ENCODE peak calls at places on chromosome 19, in four cellular contexts. Q, N, M and A are unnamed samples.

GRCh38 chr19:35105411-35106290 is 10.0 kb upstream of the FXYD3 start:
- DNase-seq in Q (peak), N (no peak), M (no peak), A (no peak)

GRCh38 chr19:888615-889385 is 4.2 kb downstream of the MED16 start:
- DNase-seq in N (no peak), Q (peak), M (no peak), A (no peak)

GRCh38 chr19:1221141-1221903 is 15.7 kb downstream of the STK11 start:
- DNase-seq in M (peak), Q (no peak), N (peak), A (peak)

GRCh38 chr19:29851769-29852521 is 40.2 kb downstream of the CCNE1 start:
- DNase-seq in M (no peak), N (no peak), Q (no peak), A (no peak)

GRCh38 chr19:33677745-33678426 is 56.1 kb downstream of the CHST8 start:
- DNase-seq in M (peak), N (peak), Q (peak), A (no peak)

GRCh38 chr19:52216401-52216800 is 26.5 kb downstream of the PPP2R1A start:
- DNase-seq in Q (no peak), N (no peak), M (no peak), A (no peak)

GRCh38 chr19:53909471-53910169 is 542 bp downstream of the CACNG7 start:
- DNase-seq in Q (no peak), N (peak), M (no peak), A (no peak)

GRCh38 chr19:42428676-42429075 is 1.5 kb upstream of the LIPE start:
- DNase-seq in M (no peak), N (peak), Q (no peak), A (no peak)

GRCh38 chr19:16457954-16458331 is 13.8 kb downstream of the EPS15L1 start:
- DNase-seq in Q (no peak), N (no peak), M (no peak), A (no peak)

GRCh38 chr19:35901055-35901644 is 810 bp upstream of the NFKBID start:
- DNase-seq in Q (no peak), N (no peak), M (peak), A (peak)

GRCh38 chr19:277581-278165 is 13.5 kb downstream of the PLPP2 start:
- DNase-seq in M (no peak), Q (peak), N (peak), A (peak)

GRCh38 chr19:18921593-18921992 is 2.1 kb downstream of the DDX49 start:
- DNase-seq in M (no peak), N (no peak), Q (no peak), A (no peak)

GRCh38 chr19:42309686-42310085 is 3.4 kb upstream of the TMEM145 start:
- DNase-seq in N (no peak), Q (no peak), M (no peak), A (no peak)

GRCh38 chr19:2381151-2381822 is 21.2 kb downstream of the TMPRSS9 start:
- DNase-seq in Q (no peak), N (peak), M (no peak), A (peak)

GRCh38 chr19:16111909-16112752 is 442 bp downstream of the RAB8A start:
- DNase-seq in Q (peak), N (no peak), M (no peak), A (no peak)

GRCh38 chr19:43700368-43701015 is 15.4 kb upstream of the IRGC start:
- DNase-seq in Q (no peak), N (peak), M (peak), A (peak)

GRCh38 chr19:29326849-29327840 is 114.2 kb upstream of the UQCRFS1 start:
- DNase-seq in N (no peak), Q (no peak), M (no peak), A (no peak)

GRCh38 chr19:53908933-53909415 is at the start of gene CACNG7:
- DNase-seq in Q (no peak), N (peak), M (no peak), A (peak)

GRCh38 chr19:12733369-12733896 is 1.1 kb downstream of the TRIR start:
- DNase-seq in N (peak), M (peak), Q (peak), A (peak)

GRCh38 chr19:21915411-21915810 is 79.4 kb upstream of the ZNF43 start:
- DNase-seq in N (no peak), M (no peak), Q (no peak), A (no peak)

GRCh38 chr19:10006335-10006708 is 4.0 kb downstream of the COL5A3 start:
- DNase-seq in Q (no peak), M (no peak), N (no peak), A (peak)

GRCh38 chr19:41813911-41814310 is 17.5 kb downstream of the CEACAM3 start:
- DNase-seq in M (no peak), Q (no peak), N (no peak), A (no peak)

GRCh38 chr19:29967623-29968022 is 25.6 kb downstream of the URI1 start:
- DNase-seq in M (no peak), Q (peak), N (no peak), A (peak)

GRCh38 chr19:49361438-49362047 is 673 bp downstream of the TEAD2 start:
- DNase-seq in M (peak), N (peak), Q (peak), A (peak)

GRCh38 chr19:1172353-1173159 is 1.5 kb downstream of the SBNO2 start:
- DNase-seq in N (peak), Q (no peak), M (peak), A (peak)

GRCh38 chr19:33394006-33394722 is 20.7 kb downstream of the CEBPG start:
- DNase-seq in M (peak), Q (no peak), N (no peak), A (peak)

GRCh38 chr19:58543826-58544590 is at the start of gene TRIM28:
- DNase-seq in Q (peak), N (peak), M (peak), A (peak)

GRCh38 chr19:17420267-17420924 is 549 bp downstream of the MVB12A start:
- DNase-seq in M (peak), N (peak), Q (peak), A (peak)

GRCh38 chr19:20423381-20424207 is 142.0 kb downstream of the ZNF737 start:
- DNase-seq in N (peak), Q (peak), M (peak), A (peak)

GRCh38 chr19:52963229-52963760 is 614 bp upstream of the ZNF816 start:
- DNase-seq in Q (no peak), N (peak), M (no peak), A (no peak)

GRCh38 chr19:34096020-34096915 is 76.0 kb upstream of the LSM14A start:
- DNase-seq in M (peak), Q (peak), N (peak), A (peak)

GRCh38 chr19:16337809-16338469 is 13.3 kb downstream of the KLF2 start:
- DNase-seq in Q (no peak), N (no peak), M (no peak), A (no peak)

DNA sequence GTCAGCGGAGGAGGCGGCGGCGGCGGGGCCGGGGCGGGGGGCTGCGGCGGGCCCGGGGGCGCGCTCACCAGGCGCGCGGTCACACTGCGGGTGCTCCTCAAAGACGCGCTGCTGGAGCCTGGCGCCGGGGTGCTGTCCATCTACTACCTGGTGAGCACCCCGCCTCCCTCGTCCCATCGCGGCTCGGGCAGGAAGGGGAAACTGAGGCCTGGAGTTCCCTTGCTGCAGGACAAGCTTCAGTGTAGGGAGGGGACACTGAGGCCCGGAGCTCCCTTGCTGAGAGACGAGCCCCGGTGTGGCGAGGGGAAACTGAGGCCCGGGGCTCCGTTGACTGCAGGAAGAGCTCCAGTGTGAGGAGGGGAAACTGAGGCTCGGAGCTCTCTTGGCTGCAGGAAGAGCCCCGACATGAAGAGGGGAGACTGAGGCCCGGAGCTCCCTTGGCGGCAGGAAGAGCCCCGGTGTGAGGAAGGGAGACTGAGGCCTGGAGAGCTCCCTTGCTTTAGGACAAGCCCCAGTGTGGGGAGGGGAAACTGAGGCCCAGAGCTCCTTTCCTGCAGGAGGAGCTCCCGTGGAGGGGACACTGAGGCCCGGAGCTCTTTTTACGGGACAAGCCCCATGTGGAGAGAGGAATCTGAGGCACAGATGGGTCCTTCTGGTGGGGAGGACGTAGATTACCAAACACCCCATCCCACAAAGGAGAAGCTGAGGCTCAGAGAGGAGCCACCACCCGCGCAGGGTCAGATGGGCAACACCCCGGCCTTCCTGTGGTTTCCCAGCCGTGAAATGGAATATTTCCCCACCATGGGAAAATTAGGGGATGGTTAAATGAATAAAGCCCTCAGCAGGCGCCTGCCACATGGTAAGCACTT is 717 bp downstream of the MPND start:
- DNase-seq in M (no peak), N (no peak), Q (peak), A (no peak)
- H2AFZ ChIP-seq in M (no peak), N (no peak), Q (peak), A (no peak)

GRCh38 chr19:7638802-7639465 is 2.0 kb downstream of the STXBP2 start:
- DNase-seq in Q (no peak), M (no peak), N (no peak), A (no peak)

GRCh38 chr19:7636691-7637373 is at the start of gene STXBP2:
- DNase-seq in M (peak), N (peak), Q (peak), A (no peak)

GRCh38 chr19:7635670-7636069 is 1.2 kb upstream of the STXBP2 start:
- DNase-seq in Q (no peak), M (no peak), N (no peak), A (no peak)

GRCh38 chr19:7637374-7638256 is 705 bp downstream of the STXBP2 start:
- DNase-seq in N (peak), Q (peak), M (peak), A (no peak)

DNA sequence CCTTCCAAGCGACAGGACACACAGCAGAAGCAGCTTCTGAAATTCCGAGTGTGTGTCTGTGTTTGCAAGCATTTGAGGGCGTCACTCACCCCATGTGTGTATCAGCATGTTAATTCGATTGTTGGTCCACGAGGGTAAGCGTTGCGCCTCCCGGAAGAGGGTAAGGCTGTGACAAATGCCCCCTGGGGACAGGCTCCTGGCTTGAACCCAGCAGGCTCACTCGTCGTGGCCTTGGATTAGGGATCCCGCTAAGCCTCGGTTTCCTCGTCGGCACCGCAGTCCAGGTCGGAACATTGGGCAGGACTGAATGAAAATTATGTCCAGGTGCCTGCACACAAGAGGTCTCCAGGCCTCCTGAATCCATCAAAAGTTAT is 606 bp upstream of the STXBP2 start:
- DNase-seq in Q (no peak), M (no peak), N (no peak), A (no peak)
- H3K4me2 ChIP-seq in Q (peak), M (peak), N (peak), A (no peak)

DNA sequence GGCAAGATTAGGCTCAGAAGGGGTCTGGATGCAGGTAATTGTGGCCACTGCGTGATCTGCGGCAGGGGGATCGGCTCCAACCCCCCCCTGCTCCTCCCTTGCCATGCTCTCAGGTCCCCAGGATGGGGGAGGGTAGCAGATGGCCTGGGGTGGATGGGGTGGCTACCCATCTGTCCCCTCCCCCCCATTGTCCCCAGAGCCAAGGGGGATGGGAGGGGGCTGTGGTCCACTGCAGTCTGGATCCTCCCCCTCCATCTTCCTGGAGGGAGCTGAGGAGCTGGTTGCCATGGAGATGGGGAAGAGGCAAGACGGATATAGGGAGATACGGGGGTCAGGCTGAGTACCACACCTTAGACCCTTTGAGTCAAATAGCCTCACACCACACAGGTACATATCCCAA is 1.6 kb upstream of the NOVA2 start:
- DNase-seq in N (peak), M (no peak), Q (no peak), A (no peak)
- H2AFZ ChIP-seq in N (no peak), M (no peak), Q (no peak), A (no peak)

DNA sequence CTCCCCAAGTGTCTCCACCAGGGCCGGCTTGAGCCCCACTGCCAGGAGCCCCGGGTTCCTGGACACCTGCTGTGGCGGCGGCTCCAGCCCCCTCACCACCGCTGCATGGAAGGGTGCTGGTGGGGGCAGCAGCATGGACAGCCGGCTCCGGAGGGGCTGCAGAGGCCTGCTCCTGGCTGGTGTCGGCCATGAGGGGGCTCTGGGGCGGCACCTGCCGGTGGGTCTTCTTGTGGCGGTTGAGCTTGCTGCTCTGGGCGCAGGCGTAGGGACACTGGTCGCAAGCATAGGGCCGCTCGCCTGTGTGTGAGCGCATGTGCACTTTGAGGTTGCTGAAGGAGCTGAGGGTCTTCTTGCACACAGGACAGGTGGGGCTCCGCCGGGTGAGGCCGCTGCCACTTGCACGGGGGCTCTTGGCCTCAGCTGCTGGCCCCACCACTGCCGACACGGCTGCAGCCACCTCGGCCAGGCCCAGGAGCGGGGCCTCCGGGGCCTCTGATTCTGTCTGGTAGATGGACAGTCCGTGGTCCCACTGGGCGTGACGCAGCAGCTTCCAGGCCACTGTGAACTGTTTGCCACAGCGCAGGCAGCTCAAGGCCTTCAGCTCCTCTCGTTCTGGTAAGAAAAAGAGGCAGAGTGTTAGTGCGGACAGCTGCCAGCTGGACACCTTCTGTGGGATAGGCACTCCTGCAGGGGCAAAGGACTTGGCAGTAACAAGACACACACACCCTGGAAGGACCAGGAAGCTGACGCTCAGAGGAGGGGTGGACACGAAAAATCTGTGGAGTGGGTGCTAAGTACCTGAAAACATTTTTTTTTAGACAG is 4.1 kb downstream of the ZNF296 start:
- DNase-seq in N (no peak), M (no peak), Q (no peak), A (no peak)
- H3K4me2 ChIP-seq in N (no peak), M (no peak), Q (no peak), A (no peak)

GRCh38 chr19:38252935-38253691 is 3.1 kb downstream of the PPP1R14A start:
- DNase-seq in M (no peak), N (peak), Q (no peak), A (no peak)

GRCh38 chr19:38252385-38252784 is 3.8 kb downstream of the PPP1R14A start:
- DNase-seq in N (no peak), Q (no peak), M (no peak), A (no peak)

GRCh38 chr19:38255759-38256052 is 468 bp downstream of the PPP1R14A start:
- DNase-seq in Q (no peak), M (no peak), N (peak), A (peak)

GRCh38 chr19:38251564-38252051 is 4.6 kb downstream of the PPP1R14A start:
- DNase-seq in M (no peak), Q (no peak), N (no peak), A (peak)

DNA sequence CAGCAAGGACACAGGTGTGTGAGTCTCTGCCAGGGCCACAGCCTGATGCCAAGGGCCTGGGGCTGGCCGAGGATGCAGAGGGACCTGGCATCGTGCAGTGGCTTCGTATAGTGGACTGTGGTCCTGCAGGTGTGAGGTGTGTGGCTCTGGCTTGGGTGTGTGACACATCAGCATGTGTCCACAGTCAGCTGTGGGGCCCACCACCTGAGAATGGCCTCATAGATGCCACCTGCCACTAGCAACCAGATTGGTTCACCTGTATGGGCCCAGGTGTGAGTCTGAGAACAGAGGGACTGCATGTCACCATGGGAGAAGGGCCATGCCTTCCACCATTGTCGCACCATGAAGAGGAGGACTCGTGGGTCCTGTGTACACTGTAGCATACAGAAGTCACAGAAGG is 2.4 kb downstream of the PPP1R14A start:
- DNase-seq in Q (no peak), M (no peak), N (no peak), A (no peak)
- H2AFZ ChIP-seq in Q (no peak), M (no peak), N (no peak), A (no peak)

GRCh38 chr19:5950744-5951143 is 27.2 kb downstream of the RANBP3 start:
- DNase-seq in Q (no peak), M (no peak), N (peak), A (no peak)

GRCh38 chr19:5953680-5954213 is 24.2 kb downstream of the RANBP3 start:
- DNase-seq in Q (peak), N (no peak), M (no peak), A (peak)

GRCh38 chr19:5951338-5951861 is 26.5 kb downstream of the RANBP3 start:
- DNase-seq in M (no peak), N (peak), Q (no peak), A (no peak)

GRCh38 chr19:5953034-5953589 is 24.8 kb downstream of the RANBP3 start:
- DNase-seq in Q (no peak), M (no peak), N (no peak), A (peak)

DNA sequence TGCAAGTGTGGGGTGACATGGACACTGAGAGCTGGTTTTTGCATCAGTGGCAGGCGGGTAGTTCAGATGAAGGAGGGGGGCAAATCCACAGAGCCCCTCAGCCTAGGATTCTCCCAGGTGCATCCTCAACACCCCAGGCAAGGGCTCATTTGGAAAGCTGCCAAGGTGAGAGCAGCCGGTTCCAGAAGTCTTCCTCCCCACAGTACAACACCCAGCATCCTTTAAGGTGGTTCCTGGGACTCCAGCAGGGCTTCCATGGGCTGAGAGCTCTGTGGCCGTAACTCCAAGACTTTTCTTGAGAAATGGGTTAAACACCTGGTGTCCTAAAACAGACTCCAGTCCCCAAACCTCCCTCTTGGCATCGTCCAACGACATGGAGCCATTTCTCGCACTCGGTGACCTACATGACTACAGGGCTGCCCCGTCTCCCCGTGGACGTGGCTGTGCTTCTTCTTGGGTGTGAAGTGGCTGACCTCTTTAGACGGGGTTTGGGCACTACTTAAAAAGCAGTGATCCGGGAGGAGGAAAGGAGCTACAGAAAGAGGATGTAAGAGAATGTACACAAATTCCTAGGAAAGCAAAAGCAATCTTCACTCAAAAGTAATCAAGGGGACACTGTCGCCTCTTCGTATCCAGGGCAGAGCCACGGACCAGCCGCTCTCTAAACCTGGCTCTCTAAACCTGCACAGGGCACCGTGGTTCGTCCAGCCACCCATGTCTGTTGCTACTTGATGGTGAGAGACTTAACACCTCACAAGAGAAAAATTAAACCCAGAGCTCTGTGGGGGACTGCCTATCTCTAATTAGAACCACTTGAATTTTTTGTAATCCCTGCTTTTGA is 25.5 kb downstream of the RANBP3 start:
- DNase-seq in Q (no peak), M (no peak), N (no peak), A (no peak)
- H3K4me2 ChIP-seq in Q (no peak), M (no peak), N (peak), A (no peak)